ENCODE peak calls at places on chromosomes 13 and 19, in ten cellular contexts. One of them, this sample, is unnamed.

GRCh38 chr19:14072535-14073231 is at the start of gene MISP3:
- DNase-seq in gastrocnemius medialis: peak; percentile 75
- DNase-seq in dorsolateral prefrontal cortex: no peak
- DNase-seq in nephron progenitor cell: peak; percentile 37
- DNase-seq in neural progenitor cell: peak; percentile 70
- DNase-seq in lower leg skin: no peak
- DNase-seq in CD8-positive, alpha-beta T cell: no peak
- DNase-seq in kidney: peak; percentile 92
- DNase-seq in D721Med: no peak
- DNase-seq in AG09319: no peak
- DNase-seq in this sample: no peak

GRCh38 chr13:98731038-98731437 is 21.4 kb downstream of the SLC15A1 start:
- DNase-seq in gastrocnemius medialis: no peak
- DNase-seq in dorsolateral prefrontal cortex: no peak
- DNase-seq in nephron progenitor cell: no peak
- DNase-seq in neural progenitor cell: no peak
- DNase-seq in lower leg skin: no peak
- DNase-seq in CD8-positive, alpha-beta T cell: no peak
- DNase-seq in kidney: no peak
- DNase-seq in D721Med: no peak
- DNase-seq in AG09319: no peak
- DNase-seq in this sample: no peak

GRCh38 chr19:10583021-10583776 is 3.9 kb downstream of the AP1M2 start:
- DNase-seq in gastrocnemius medialis: no peak
- DNase-seq in dorsolateral prefrontal cortex: no peak
- DNase-seq in nephron progenitor cell: no peak
- DNase-seq in neural progenitor cell: no peak
- DNase-seq in lower leg skin: no peak
- DNase-seq in CD8-positive, alpha-beta T cell: no peak
- DNase-seq in kidney: no peak
- DNase-seq in D721Med: no peak
- DNase-seq in AG09319: no peak
- DNase-seq in this sample: no peak

GRCh38 chr19:43504426-43505185 is at the start of gene PHLDB3:
- DNase-seq in gastrocnemius medialis: peak; percentile 15
- DNase-seq in dorsolateral prefrontal cortex: peak; percentile 11
- DNase-seq in nephron progenitor cell: peak; percentile 53
- DNase-seq in neural progenitor cell: no peak
- DNase-seq in lower leg skin: no peak
- DNase-seq in CD8-positive, alpha-beta T cell: peak; percentile 77
- DNase-seq in kidney: peak; percentile 88
- DNase-seq in D721Med: no peak
- DNase-seq in AG09319: no peak
- DNase-seq in this sample: no peak

GRCh38 chr13:94154362-94154761 is 325.1 kb downstream of the DCT start:
- DNase-seq in gastrocnemius medialis: peak; percentile 28
- DNase-seq in dorsolateral prefrontal cortex: no peak
- DNase-seq in nephron progenitor cell: no peak
- DNase-seq in neural progenitor cell: no peak
- DNase-seq in lower leg skin: no peak
- DNase-seq in CD8-positive, alpha-beta T cell: no peak
- DNase-seq in kidney: no peak
- DNase-seq in D721Med: no peak
- DNase-seq in AG09319: peak; percentile 44
- DNase-seq in this sample: no peak

GRCh38 chr19:13797058-13797440 is 1.8 kb downstream of the ZSWIM4 start:
- DNase-seq in gastrocnemius medialis: no peak
- DNase-seq in dorsolateral prefrontal cortex: no peak
- DNase-seq in nephron progenitor cell: no peak
- DNase-seq in neural progenitor cell: no peak
- DNase-seq in lower leg skin: no peak
- DNase-seq in CD8-positive, alpha-beta T cell: no peak
- DNase-seq in kidney: no peak
- DNase-seq in D721Med: no peak
- DNase-seq in AG09319: no peak
- DNase-seq in this sample: no peak

GRCh38 chr19:10878253-10878652 is 6.9 kb downstream of the CARM1 start:
- DNase-seq in gastrocnemius medialis: no peak
- DNase-seq in dorsolateral prefrontal cortex: no peak
- DNase-seq in nephron progenitor cell: no peak
- DNase-seq in neural progenitor cell: no peak
- DNase-seq in lower leg skin: no peak
- DNase-seq in CD8-positive, alpha-beta T cell: no peak
- DNase-seq in kidney: no peak
- DNase-seq in D721Med: no peak
- DNase-seq in AG09319: no peak
- DNase-seq in this sample: no peak

GRCh38 chr19:46271488-46272197 is 25.2 kb upstream of the HIF3A start:
- DNase-seq in gastrocnemius medialis: no peak
- DNase-seq in dorsolateral prefrontal cortex: no peak
- DNase-seq in nephron progenitor cell: no peak
- DNase-seq in neural progenitor cell: no peak
- DNase-seq in lower leg skin: no peak
- DNase-seq in CD8-positive, alpha-beta T cell: no peak
- DNase-seq in kidney: no peak
- DNase-seq in D721Med: no peak
- DNase-seq in AG09319: no peak
- DNase-seq in this sample: no peak

GRCh38 chr19:10690351-10690781 is 10.9 kb upstream of the QTRT1 start:
- DNase-seq in gastrocnemius medialis: no peak
- DNase-seq in dorsolateral prefrontal cortex: no peak
- DNase-seq in nephron progenitor cell: no peak
- DNase-seq in neural progenitor cell: no peak
- DNase-seq in lower leg skin: no peak
- DNase-seq in CD8-positive, alpha-beta T cell: no peak
- DNase-seq in kidney: peak; percentile 79
- DNase-seq in D721Med: no peak
- DNase-seq in AG09319: no peak
- DNase-seq in this sample: no peak

GRCh38 chr19:58228584-58229254 is at the start of gene ZNF544:
- DNase-seq in gastrocnemius medialis: peak; percentile 23
- DNase-seq in dorsolateral prefrontal cortex: peak; percentile 81
- DNase-seq in nephron progenitor cell: peak; percentile 71
- DNase-seq in neural progenitor cell: peak; percentile 82
- DNase-seq in lower leg skin: peak; percentile 28
- DNase-seq in CD8-positive, alpha-beta T cell: peak; percentile 78
- DNase-seq in kidney: peak; percentile 88
- DNase-seq in D721Med: peak; percentile 43
- DNase-seq in AG09319: peak; percentile 25
- DNase-seq in this sample: peak; percentile 89

GRCh38 chr19:58227964-58228583 is 640 bp upstream of the ZNF544 start:
- DNase-seq in gastrocnemius medialis: no peak
- DNase-seq in dorsolateral prefrontal cortex: no peak
- DNase-seq in nephron progenitor cell: no peak
- DNase-seq in neural progenitor cell: peak; percentile 7
- DNase-seq in lower leg skin: no peak
- DNase-seq in CD8-positive, alpha-beta T cell: no peak
- DNase-seq in kidney: no peak
- DNase-seq in D721Med: no peak
- DNase-seq in AG09319: no peak
- DNase-seq in this sample: no peak

GRCh38 chr19:58229255-58229639 is 533 bp downstream of the ZNF544 start:
- DNase-seq in gastrocnemius medialis: no peak
- DNase-seq in dorsolateral prefrontal cortex: no peak
- DNase-seq in nephron progenitor cell: peak; percentile 5
- DNase-seq in neural progenitor cell: peak; percentile 65
- DNase-seq in lower leg skin: no peak
- DNase-seq in CD8-positive, alpha-beta T cell: no peak
- DNase-seq in kidney: no peak
- DNase-seq in D721Med: no peak
- DNase-seq in AG09319: no peak
- DNase-seq in this sample: no peak
- TF ChIP-seq CTCF in gastrocnemius medialis: no peak
- TF ChIP-seq CTCF in dorsolateral prefrontal cortex: no peak
- TF ChIP-seq CTCF in nephron progenitor cell: no peak
- TF ChIP-seq CTCF in neural progenitor cell: peak; percentile 30
- TF ChIP-seq CTCF in lower leg skin: no peak
- TF ChIP-seq CTCF in CD8-positive, alpha-beta T cell: no peak
- TF ChIP-seq CTCF in kidney: peak; percentile 15
- TF ChIP-seq CTCF in D721Med: no peak
- TF ChIP-seq CTCF in AG09319: peak; percentile 13
- TF ChIP-seq CTCF in this sample: peak; percentile 38

DNA sequence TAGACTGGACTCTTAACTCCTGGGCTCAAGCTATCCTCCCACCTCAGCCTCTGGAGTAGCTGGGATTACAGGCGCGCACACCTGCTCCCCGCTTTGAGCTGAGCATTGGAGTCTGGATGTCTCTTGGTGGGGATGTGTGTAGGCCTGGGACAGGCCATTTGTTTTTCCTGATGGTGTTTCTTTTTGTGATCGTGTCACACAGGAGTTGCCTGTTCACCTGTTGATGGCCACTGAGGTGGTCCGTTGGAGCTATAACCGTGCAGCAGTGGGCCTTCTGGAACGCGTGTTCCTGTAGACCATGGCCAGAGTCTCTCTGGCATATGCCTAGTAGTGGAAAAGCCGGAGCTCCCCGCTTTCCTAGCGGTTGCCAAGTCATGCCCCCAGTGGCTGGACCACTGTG is 3.5 kb downstream of the PAK4 start:
- DNase-seq in gastrocnemius medialis: no peak
- DNase-seq in dorsolateral prefrontal cortex: no peak
- DNase-seq in nephron progenitor cell: no peak
- DNase-seq in neural progenitor cell: no peak
- DNase-seq in lower leg skin: no peak
- DNase-seq in CD8-positive, alpha-beta T cell: no peak
- DNase-seq in kidney: no peak
- DNase-seq in D721Med: no peak
- DNase-seq in AG09319: no peak
- DNase-seq in this sample: no peak
- TF ChIP-seq CTCF in gastrocnemius medialis: no peak
- TF ChIP-seq CTCF in dorsolateral prefrontal cortex: no peak
- TF ChIP-seq CTCF in nephron progenitor cell: no peak
- TF ChIP-seq CTCF in neural progenitor cell: no peak
- TF ChIP-seq CTCF in lower leg skin: no peak
- TF ChIP-seq CTCF in CD8-positive, alpha-beta T cell: no peak
- TF ChIP-seq CTCF in kidney: no peak
- TF ChIP-seq CTCF in D721Med: no peak
- TF ChIP-seq CTCF in AG09319: no peak
- TF ChIP-seq CTCF in this sample: no peak

GRCh38 chr13:73754241-73754640 is 380.0 kb downstream of the KLF12 start:
- DNase-seq in gastrocnemius medialis: no peak
- DNase-seq in dorsolateral prefrontal cortex: no peak
- DNase-seq in nephron progenitor cell: no peak
- DNase-seq in neural progenitor cell: no peak
- DNase-seq in lower leg skin: no peak
- DNase-seq in CD8-positive, alpha-beta T cell: no peak
- DNase-seq in kidney: no peak
- DNase-seq in D721Med: no peak
- DNase-seq in AG09319: no peak
- DNase-seq in this sample: no peak

GRCh38 chr13:73754727-73755292 is 379.4 kb downstream of the KLF12 start:
- DNase-seq in gastrocnemius medialis: no peak
- DNase-seq in dorsolateral prefrontal cortex: no peak
- DNase-seq in nephron progenitor cell: peak; percentile 30
- DNase-seq in neural progenitor cell: peak; percentile 64
- DNase-seq in lower leg skin: peak; percentile 40
- DNase-seq in CD8-positive, alpha-beta T cell: no peak
- DNase-seq in kidney: no peak
- DNase-seq in D721Med: no peak
- DNase-seq in AG09319: peak; percentile 19
- DNase-seq in this sample: no peak

DNA sequence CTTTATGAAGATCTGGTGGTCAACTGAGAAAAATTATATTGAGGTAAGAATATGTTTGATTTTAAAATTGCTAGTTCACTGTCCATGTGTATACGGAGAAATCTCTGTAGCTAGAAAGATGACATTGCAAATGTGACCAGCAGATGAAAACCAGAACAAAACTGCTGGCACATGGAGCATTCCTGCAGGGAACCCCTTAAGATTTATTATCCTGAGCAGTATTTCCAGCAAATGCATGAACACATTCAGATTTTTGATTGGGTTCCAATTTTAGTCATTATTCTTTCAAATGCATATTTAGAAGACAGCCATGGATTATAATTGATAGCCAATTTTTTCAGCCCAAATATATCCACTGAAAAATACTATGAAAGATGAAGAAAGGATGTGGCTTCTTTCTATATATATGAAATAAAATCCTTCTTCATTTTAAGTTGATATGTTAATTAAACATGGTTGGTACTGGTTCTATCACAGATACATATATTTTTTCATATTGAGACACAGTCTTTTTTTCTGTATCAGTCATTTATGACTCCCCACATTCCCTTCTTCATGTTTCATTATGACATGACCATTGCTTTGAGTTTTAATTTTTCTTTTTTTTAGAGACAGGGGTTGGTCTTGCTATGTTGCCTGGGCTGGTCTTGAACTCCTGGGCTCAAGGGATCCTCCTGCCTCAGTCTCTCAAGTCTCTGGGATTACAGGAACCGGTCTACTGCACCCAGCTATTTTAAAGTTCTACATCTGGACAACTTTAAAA is 376.6 kb downstream of the KLF12 start:
- DNase-seq in gastrocnemius medialis: no peak
- DNase-seq in dorsolateral prefrontal cortex: no peak
- DNase-seq in nephron progenitor cell: no peak
- DNase-seq in neural progenitor cell: no peak
- DNase-seq in lower leg skin: no peak
- DNase-seq in CD8-positive, alpha-beta T cell: no peak
- DNase-seq in kidney: no peak
- DNase-seq in D721Med: no peak
- DNase-seq in AG09319: no peak
- DNase-seq in this sample: no peak
- TF ChIP-seq CTCF in gastrocnemius medialis: no peak
- TF ChIP-seq CTCF in dorsolateral prefrontal cortex: no peak
- TF ChIP-seq CTCF in nephron progenitor cell: no peak
- TF ChIP-seq CTCF in neural progenitor cell: no peak
- TF ChIP-seq CTCF in lower leg skin: no peak
- TF ChIP-seq CTCF in CD8-positive, alpha-beta T cell: no peak
- TF ChIP-seq CTCF in kidney: no peak
- TF ChIP-seq CTCF in D721Med: no peak
- TF ChIP-seq CTCF in AG09319: no peak
- TF ChIP-seq CTCF in this sample: no peak

DNA sequence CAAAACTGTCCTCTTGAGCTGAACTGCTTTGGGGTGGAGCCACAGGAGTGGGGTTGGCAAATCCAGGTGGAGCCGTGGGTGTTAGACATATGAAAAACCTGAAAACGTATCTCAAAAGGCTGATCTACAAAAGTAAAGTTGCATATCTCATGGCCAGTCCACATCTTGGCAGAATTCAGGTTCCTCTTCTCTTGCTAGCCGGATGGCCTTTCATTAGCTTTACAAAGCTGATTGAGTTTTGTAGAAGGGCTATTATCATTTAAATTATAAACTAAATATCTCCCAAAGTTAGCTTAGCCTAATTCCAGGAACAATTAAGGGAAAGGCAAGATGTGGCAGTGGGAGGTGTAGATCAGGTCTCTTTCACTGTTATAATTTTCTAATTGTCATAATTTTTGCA is 1427.7 kb downstream of the EFNB2 start:
- DNase-seq in gastrocnemius medialis: no peak
- DNase-seq in dorsolateral prefrontal cortex: no peak
- DNase-seq in nephron progenitor cell: no peak
- DNase-seq in neural progenitor cell: no peak
- DNase-seq in lower leg skin: no peak
- DNase-seq in CD8-positive, alpha-beta T cell: no peak
- DNase-seq in kidney: no peak
- DNase-seq in D721Med: no peak
- DNase-seq in AG09319: no peak
- DNase-seq in this sample: no peak
- TF ChIP-seq CTCF in gastrocnemius medialis: no peak
- TF ChIP-seq CTCF in dorsolateral prefrontal cortex: no peak
- TF ChIP-seq CTCF in nephron progenitor cell: no peak
- TF ChIP-seq CTCF in neural progenitor cell: no peak
- TF ChIP-seq CTCF in lower leg skin: no peak
- TF ChIP-seq CTCF in CD8-positive, alpha-beta T cell: no peak
- TF ChIP-seq CTCF in kidney: no peak
- TF ChIP-seq CTCF in D721Med: no peak
- TF ChIP-seq CTCF in AG09319: no peak
- TF ChIP-seq CTCF in this sample: no peak

GRCh38 chr13:92807343-92807742 is 419.3 kb upstream of the GPC6 start:
- DNase-seq in gastrocnemius medialis: no peak
- DNase-seq in dorsolateral prefrontal cortex: no peak
- DNase-seq in nephron progenitor cell: no peak
- DNase-seq in neural progenitor cell: no peak
- DNase-seq in lower leg skin: no peak
- DNase-seq in CD8-positive, alpha-beta T cell: no peak
- DNase-seq in kidney: no peak
- DNase-seq in D721Med: no peak
- DNase-seq in AG09319: no peak
- DNase-seq in this sample: no peak
- TF ChIP-seq CTCF in gastrocnemius medialis: no peak
- TF ChIP-seq CTCF in dorsolateral prefrontal cortex: no peak
- TF ChIP-seq CTCF in nephron progenitor cell: no peak
- TF ChIP-seq CTCF in neural progenitor cell: no peak
- TF ChIP-seq CTCF in lower leg skin: no peak
- TF ChIP-seq CTCF in CD8-positive, alpha-beta T cell: no peak
- TF ChIP-seq CTCF in kidney: no peak
- TF ChIP-seq CTCF in D721Med: no peak
- TF ChIP-seq CTCF in AG09319: no peak
- TF ChIP-seq CTCF in this sample: no peak

This sample was measured in osteocyte.